ENCODE peak calls at places on chromosomes 11 and 22, in six cellular contexts. One of them, this sample, is unnamed.

GRCh38 chr11:67270256-67271211 is 4.3 kb downstream of the GRK2 start:
- DNase-seq in GM23248: no peak
- DNase-seq in activated T-cell treated with anti-CD3 and anti-CD28 coated beads, Interleukin-2, amount 50 U/mL, for 1 hour: peak; percentile 40
- DNase-seq in iris pigment epithelial cell: no peak
- DNase-seq in Calu3: no peak
- DNase-seq in NCI-H460: no peak
- DNase-seq in this sample: no peak

GRCh38 chr11:117905524-117905923 is 23.7 kb downstream of the TMPRSS13 start:
- DNase-seq in NCI-H460: no peak
- DNase-seq in GM23248: no peak
- DNase-seq in Calu3: no peak
- DNase-seq in activated T-cell treated with anti-CD3 and anti-CD28 coated beads, Interleukin-2, amount 50 U/mL, for 1 hour: no peak
- DNase-seq in iris pigment epithelial cell: no peak
- DNase-seq in this sample: no peak

GRCh38 chr11:75261902-75262361 is 21.4 kb downstream of the TPBGL start:
- DNase-seq in iris pigment epithelial cell: no peak
- DNase-seq in NCI-H460: no peak
- DNase-seq in GM23248: no peak
- DNase-seq in activated T-cell treated with anti-CD3 and anti-CD28 coated beads, Interleukin-2, amount 50 U/mL, for 1 hour: no peak
- DNase-seq in Calu3: no peak
- DNase-seq in this sample: no peak

GRCh38 chr22:17974087-17974486 is 50.3 kb downstream of the MICAL3 start:
- DNase-seq in NCI-H460: no peak
- DNase-seq in iris pigment epithelial cell: peak; percentile 54
- DNase-seq in activated T-cell treated with anti-CD3 and anti-CD28 coated beads, Interleukin-2, amount 50 U/mL, for 1 hour: no peak
- DNase-seq in Calu3: no peak
- DNase-seq in GM23248: peak; percentile 43
- DNase-seq in this sample: no peak

GRCh38 chr11:131746201-131746600 is 375.8 kb downstream of the NTM start:
- DNase-seq in iris pigment epithelial cell: no peak
- DNase-seq in GM23248: no peak
- DNase-seq in activated T-cell treated with anti-CD3 and anti-CD28 coated beads, Interleukin-2, amount 50 U/mL, for 1 hour: no peak
- DNase-seq in NCI-H460: no peak
- DNase-seq in Calu3: no peak
- DNase-seq in this sample: no peak

GRCh38 chr11:371051-371450 is 1.8 kb downstream of the B4GALNT4 start:
- DNase-seq in NCI-H460: no peak
- DNase-seq in Calu3: no peak
- DNase-seq in activated T-cell treated with anti-CD3 and anti-CD28 coated beads, Interleukin-2, amount 50 U/mL, for 1 hour: no peak
- DNase-seq in GM23248: no peak
- DNase-seq in iris pigment epithelial cell: no peak
- DNase-seq in this sample: no peak

GRCh38 chr11:1501421-1502167 is 15.0 kb upstream of the MOB2 start:
- DNase-seq in iris pigment epithelial cell: no peak
- DNase-seq in GM23248: no peak
- DNase-seq in NCI-H460: no peak
- DNase-seq in Calu3: no peak
- DNase-seq in activated T-cell treated with anti-CD3 and anti-CD28 coated beads, Interleukin-2, amount 50 U/mL, for 1 hour: no peak
- DNase-seq in this sample: no peak

GRCh38 chr11:2587976-2588748 is 111.6 kb downstream of the KCNQ1OT1 start:
- DNase-seq in iris pigment epithelial cell: no peak
- DNase-seq in GM23248: no peak
- DNase-seq in Calu3: no peak
- DNase-seq in activated T-cell treated with anti-CD3 and anti-CD28 coated beads, Interleukin-2, amount 50 U/mL, for 1 hour: no peak
- DNase-seq in NCI-H460: no peak
- DNase-seq in this sample: no peak

GRCh38 chr11:102868359-102868758 is 6.4 kb downstream of the MMP12 start:
- DNase-seq in iris pigment epithelial cell: peak; percentile 25
- DNase-seq in Calu3: no peak
- DNase-seq in activated T-cell treated with anti-CD3 and anti-CD28 coated beads, Interleukin-2, amount 50 U/mL, for 1 hour: no peak
- DNase-seq in NCI-H460: no peak
- DNase-seq in GM23248: peak; percentile 67
- DNase-seq in this sample: no peak

GRCh38 chr11:118056806-118057205 is 20.1 kb upstream of the TMPRSS4 start:
- DNase-seq in iris pigment epithelial cell: no peak
- DNase-seq in Calu3: no peak
- DNase-seq in NCI-H460: no peak
- DNase-seq in GM23248: no peak
- DNase-seq in activated T-cell treated with anti-CD3 and anti-CD28 coated beads, Interleukin-2, amount 50 U/mL, for 1 hour: no peak
- DNase-seq in this sample: no peak

This sample was measured in brain microvascular endothelial cell.